ENCODE peak calls at places on chromosomes 1 and 21, in seven cellular contexts. J is PC-3; U is nucleus accumbens; Q is stimulated activated CD4-positive, alpha-beta T cell treated with anti-CD3 and anti-CD28 coated beads, Interleukin-1b, Interleukin-23, amount 100 ng/mL, for 4 hours; E is A549; A is endothelial cell of umbilical vein; C is breast epithelium. N is an unnamed sample.

GRCh38 chr1:243420968-243421675 is 165.3 kb downstream of the SDCCAG8 start:
- DNase-seq in J (peak), U (no peak), Q (no peak), E (no peak), A (no peak), C (no peak), N (no peak)

GRCh38 chr1:14733053-14733778 is 134.7 kb downstream of the KAZN start:
- DNase-seq in J (no peak), U (no peak), Q (no peak), E (no peak), A (no peak), C (no peak), N (no peak)

GRCh38 chr1:30405081-30405480 is 318.3 kb downstream of the MATN1 start:
- DNase-seq in J (no peak), U (no peak), Q (no peak), E (no peak), A (no peak), C (peak), N (no peak)

GRCh38 chr1:185008746-185009360 is 34.5 kb upstream of the NIBAN1 start:
- DNase-seq in J (no peak), U (no peak), Q (no peak), E (no peak), A (no peak), C (no peak), N (no peak)

GRCh38 chr1:94258873-94259331 is 21.5 kb upstream of the ARHGAP29 start:
- DNase-seq in J (peak), U (no peak), Q (no peak), E (no peak), A (peak), C (peak), N (peak)

GRCh38 chr1:31818204-31818603 is 2.4 kb upstream of the SPOCD1 start:
- DNase-seq in J (no peak), U (no peak), Q (no peak), E (no peak), A (no peak), C (no peak), N (no peak)

GRCh38 chr1:187665513-187665912 is 836.8 kb downstream of the PLA2G4A start:
- DNase-seq in J (no peak), U (no peak), Q (no peak), E (no peak), A (no peak), C (no peak), N (no peak)

GRCh38 chr1:20207546-20207945 is 21.2 kb upstream of the PLA2G2C start:
- DNase-seq in J (peak), U (no peak), Q (no peak), E (no peak), A (no peak), C (no peak), N (no peak)

GRCh38 chr21:32412162-32412997 is at the start of gene EVA1C:
- DNase-seq in J (peak), U (no peak), Q (peak), E (peak), A (peak), C (peak), N (no peak)

GRCh38 chr1:117069220-117069844 is 9.2 kb downstream of the TTF2 start:
- DNase-seq in J (no peak), U (no peak), Q (no peak), E (no peak), A (no peak), C (no peak), N (no peak)

GRCh38 chr1:149977345-149977744 is 33.2 kb downstream of the OTUD7B start:
- DNase-seq in J (no peak), U (no peak), Q (no peak), E (no peak), A (no peak), C (no peak), N (no peak)

GRCh38 chr1:208243851-208244583 is at the start of gene PLXNA2:
- DNase-seq in J (peak), U (no peak), Q (peak), E (peak), A (peak), C (peak), N (peak)

GRCh38 chr1:18805925-18806849 is 53.3 kb downstream of the TAS1R2 start:
- DNase-seq in J (no peak), U (no peak), Q (no peak), E (no peak), A (no peak), C (no peak), N (no peak)

GRCh38 chr1:101025283-101025679 is 303 bp downstream of the DPH5 start:
- DNase-seq in J (no peak), U (no peak), Q (peak), E (no peak), A (no peak), C (no peak), N (no peak)

GRCh38 chr1:222286039-222286438 is 261.9 kb downstream of the HHIPL2 start:
- DNase-seq in J (no peak), U (no peak), Q (no peak), E (no peak), A (no peak), C (no peak), N (no peak)

GRCh38 chr1:29303201-29304024 is 67.1 kb downstream of the PTPRU start:
- DNase-seq in J (no peak), U (no peak), Q (no peak), E (no peak), A (no peak), C (no peak), N (no peak)

GRCh38 chr1:8104278-8105236 is 78.4 kb upstream of the ERRFI1 start:
- DNase-seq in J (no peak), U (no peak), Q (no peak), E (no peak), A (no peak), C (no peak), N (no peak)

GRCh38 chr1:16112558-16113555 is 39.4 kb upstream of the FAM131C start:
- DNase-seq in J (no peak), U (no peak), Q (no peak), E (no peak), A (no peak), C (no peak), N (no peak)

GRCh38 chr1:188782220-188782841 is 1695.3 kb downstream of the BRINP3 start:
- DNase-seq in J (peak), U (no peak), Q (no peak), E (peak), A (peak), C (no peak), N (peak)

GRCh38 chr21:43919283-43919682 is 54.3 kb downstream of the AGPAT3 start:
- DNase-seq in J (no peak), U (no peak), Q (no peak), E (no peak), A (no peak), C (no peak), N (no peak)

GRCh38 chr1:90133133-90133532 is 138.2 kb downstream of the ZNF326 start:
- DNase-seq in J (peak), U (no peak), Q (no peak), E (no peak), A (peak), C (no peak), N (peak)

GRCh38 chr1:156490401-156491032 is 10.1 kb downstream of the MEF2D start:
- DNase-seq in J (no peak), U (no peak), Q (no peak), E (peak), A (no peak), C (no peak), N (no peak)

GRCh38 chr1:184287001-184287400 is 99.8 kb upstream of the C1orf21 start:
- DNase-seq in J (no peak), U (no peak), Q (no peak), E (no peak), A (no peak), C (no peak), N (no peak)